ENCODE peak calls at places on chromosomes 11 and 22, in nine cellular contexts. C, Z, J, S, H, B, T, D and Q are unnamed samples. For H3K4me1 and H3K36me3, the result is how much of the 10 kb centered on the place peaks cover.

GRCh38 chr11:118884613-118885274 is 1.1 kb downstream of the CXCR5 start:
- DNase-seq in B (no peak), J (no peak), Z (no peak), H (no peak), D (no peak), T (no peak), S (peak), C (no peak), Q (no peak)

GRCh38 chr11:66326261-66327111 is 9.6 kb upstream of the CD248 start:
- DNase-seq in H (peak), S (peak), B (no peak), C (peak), D (peak), Z (peak), J (no peak), T (no peak), Q (peak)

GRCh38 chr11:113119074-113119473 is 157.9 kb downstream of the NCAM1 start:
- DNase-seq in J (no peak), T (no peak), S (no peak), B (no peak), H (peak), Z (no peak), D (no peak), C (no peak), Q (peak)

GRCh38 chr22:11066458-11067285 is 4461.3 kb upstream of the OR11H1 start:
- DNase-seq in J (no peak), D (no peak), S (no peak), Z (no peak), T (no peak), C (peak), B (no peak), H (no peak), Q (peak)

GRCh38 chr11:34028407-34028804 is 23.1 kb upstream of the CAPRIN1 start:
- DNase-seq in B (peak), H (peak), S (no peak), C (no peak), T (no peak), J (no peak), D (no peak), Z (no peak), Q (no peak)

GRCh38 chr22:19797631-19798319 is 37.2 kb downstream of the TBX1 start:
- DNase-seq in H (no peak), Z (no peak), J (no peak), T (no peak), B (no peak), D (no peak), C (peak), S (no peak), Q (no peak)

GRCh38 chr22:42271906-42272305 is 1.5 kb upstream of the TCF20 start:
- DNase-seq in J (no peak), D (no peak), B (no peak), T (no peak), H (no peak), S (no peak), C (no peak), Z (no peak), Q (no peak)

GRCh38 chr11:93131709-93132108 is 66.1 kb downstream of the SLC36A4 start:
- DNase-seq in D (no peak), B (no peak), C (no peak), Z (no peak), S (peak), H (no peak), J (no peak), T (no peak), Q (no peak)

GRCh38 chr11:78840623-78841022 is 266.0 kb upstream of the NARS2 start:
- DNase-seq in B (no peak), T (peak), S (no peak), C (no peak), Z (no peak), J (no peak), H (no peak), D (no peak), Q (no peak)

GRCh38 chr11:83951521-83951920 is 665.4 kb upstream of the CCDC90B start:
- DNase-seq in H (no peak), D (no peak), S (no peak), J (no peak), B (no peak), T (no peak), C (no peak), Z (no peak), Q (no peak)

GRCh38 chr11:76238551-76238950 is 32.2 kb upstream of the WNT11 start:
- DNase-seq in D (no peak), S (no peak), T (no peak), B (no peak), H (no peak), J (no peak), C (no peak), Z (no peak), Q (no peak)

GRCh38 chr11:76240666-76241065 is 34.4 kb upstream of the WNT11 start:
- DNase-seq in H (no peak), S (no peak), Z (no peak), J (no peak), D (no peak), C (no peak), B (no peak), T (no peak), Q (no peak)

GRCh38 chr11:76241243-76242000 is 35.1 kb upstream of the WNT11 start:
- DNase-seq in B (no peak), H (no peak), Z (no peak), C (no peak), T (no peak), S (no peak), D (no peak), J (no peak), Q (no peak)

GRCh38 chr11:76239483-76240142 is 33.3 kb upstream of the WNT11 start:
- DNase-seq in B (no peak), D (no peak), S (no peak), Z (no peak), H (no peak), C (no peak), T (no peak), J (no peak), Q (no peak)

GRCh38 chr11:76240143-76240505 is 33.8 kb upstream of the WNT11 start:
- DNase-seq in H (no peak), J (no peak), T (no peak), S (no peak), Z (no peak), C (no peak), D (no peak), B (no peak), Q (no peak)
- H3K4me3 ChIP-seq in H (no peak), J (no peak), T (no peak), S (no peak), Z (no peak), C (no peak), D (no peak), B (no peak), Q (no peak)

GRCh38 chr11:12845739-12846358 is 163.3 kb upstream of the RASSF10 start:
- DNase-seq in H (peak), D (no peak), C (peak), B (peak), Z (no peak), S (peak), J (peak), T (peak), Q (peak)
- H3K4me1 ChIP-seq in H (under half), D (under half), C (under half), B (half or more), Z (under half), S (half or more), J (half or more), T (under half), Q (under half)

GRCh38 chr11:60133917-60134316 is 45.5 kb downstream of the MS4A2 start:
- DNase-seq in D (no peak), C (no peak), T (no peak), J (no peak), Z (no peak), B (no peak), S (no peak), H (no peak), Q (no peak)
- H3K36me3 ChIP-seq in D (under half), C (under half), T (under half), J (under half), Z (under half), B (under half), S (under half), H (under half), Q (under half)

DNA sequence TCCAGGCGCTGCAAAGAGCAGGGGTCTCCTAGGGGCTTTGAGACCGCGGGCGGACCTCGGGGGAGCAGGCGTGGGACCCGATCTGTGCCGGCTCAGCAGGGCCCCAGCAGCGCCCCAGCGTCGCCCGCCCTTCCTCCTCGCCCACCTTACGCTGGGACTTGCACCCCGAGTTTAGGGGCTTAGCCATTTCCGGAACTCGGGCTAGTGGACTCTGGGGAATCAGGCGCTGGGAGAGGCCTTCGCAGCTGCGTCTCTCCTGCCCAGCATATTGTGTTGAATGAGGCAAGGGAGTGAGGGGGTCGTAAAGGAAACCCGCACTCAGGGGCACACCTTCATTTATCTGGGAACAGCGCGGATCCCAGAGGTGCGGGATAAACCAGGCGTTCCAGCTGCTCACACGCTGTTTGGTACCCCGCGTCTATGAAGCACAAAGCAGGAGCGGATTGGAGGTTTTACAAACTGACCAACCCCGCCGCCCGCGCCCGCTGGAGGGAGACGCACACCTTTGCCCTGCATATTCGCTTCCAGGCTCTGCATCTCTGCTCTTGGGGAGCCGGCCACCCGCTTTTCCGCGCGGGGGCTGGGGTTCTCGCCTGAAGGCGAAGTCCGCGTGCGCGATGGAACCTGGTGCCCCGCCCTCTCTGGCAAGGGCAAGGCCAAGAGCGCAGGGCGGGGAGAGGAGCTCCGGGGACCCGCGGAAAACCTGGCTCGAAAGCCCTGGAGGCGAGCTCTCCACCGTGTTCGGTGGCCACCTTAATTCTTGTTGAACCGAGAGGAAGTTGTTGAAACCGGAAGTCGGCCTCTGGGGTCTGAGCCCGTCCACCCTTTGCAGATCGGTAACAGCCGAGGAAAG is 6.7 kb upstream of the ALX4 start:
- DNase-seq in S (no peak), B (peak), D (no peak), T (no peak), C (peak), H (no peak), J (no peak), Z (no peak), Q (no peak)
- H3K4me3 ChIP-seq in S (no peak), B (no peak), D (no peak), T (peak), C (peak), H (no peak), J (no peak), Z (no peak), Q (peak)

GRCh38 chr22:36467042-36467810 is 14.2 kb downstream of the TXN2 start:
- DNase-seq in H (peak), D (no peak), T (peak), B (no peak), Z (no peak), S (no peak), C (peak), J (no peak), Q (peak)
- H3K4me1 ChIP-seq in H (half or more), D (under half), T (under half), B (half or more), Z (under half), S (under half), C (half or more), J (under half), Q (half or more)

GRCh38 chr22:38490915-38491314 is 15.2 kb downstream of the DDX17 start:
- DNase-seq in B (peak), C (no peak), J (no peak), S (no peak), H (peak), D (no peak), T (peak), Z (no peak), Q (no peak)

GRCh38 chr22:38490475-38490874 is 15.6 kb downstream of the DDX17 start:
- DNase-seq in J (no peak), C (no peak), H (no peak), D (no peak), T (no peak), B (no peak), S (no peak), Z (no peak), Q (no peak)

GRCh38 chr22:38489561-38490133 is 16.5 kb downstream of the DDX17 start:
- DNase-seq in Z (no peak), D (no peak), S (no peak), T (no peak), B (no peak), J (no peak), C (no peak), H (no peak), Q (no peak)

GRCh38 chr22:38487946-38488345 is 18.2 kb downstream of the DDX17 start:
- DNase-seq in C (no peak), S (no peak), H (no peak), Z (no peak), D (no peak), B (no peak), J (no peak), T (no peak), Q (no peak)

DNA sequence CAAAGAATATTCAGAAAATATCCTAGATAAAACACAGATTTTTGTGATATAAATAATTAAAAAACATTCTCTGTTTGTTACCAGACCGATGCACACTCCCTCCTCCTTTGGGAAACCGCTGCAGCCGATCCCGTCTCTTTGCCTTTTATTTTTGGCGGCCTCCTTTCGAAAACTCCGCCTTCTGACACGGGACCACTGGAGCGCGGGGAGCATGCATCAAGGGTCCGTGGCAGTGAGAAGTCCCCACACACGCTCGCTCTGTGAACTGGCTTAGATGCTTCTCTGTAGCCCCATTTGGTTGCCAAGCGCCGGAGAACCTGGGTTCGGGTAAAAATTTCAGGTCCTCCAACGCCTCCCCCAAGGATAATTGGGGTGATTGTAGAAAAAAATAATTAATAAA is 17.0 kb downstream of the DDX17 start:
- DNase-seq in J (no peak), S (no peak), Z (no peak), C (no peak), B (no peak), T (no peak), H (no peak), D (no peak), Q (no peak)
- H3K36me3 ChIP-seq in J (half or more), S (half or more), Z (half or more), C (half or more), B (under half), T (under half), H (under half), D (half or more), Q (half or more)